ENCODE peak calls at places on chromosome 19, in eight cellular contexts. M is IMR-90, Z is A549, V is K562, A is SK-N-SH, H is HepG2, S is H1, Q is GM12878. J is an unnamed sample.

GRCh38 chr19:49859838-49860715 is 7.3 kb downstream of the PNKP start:
- DNase-seq in M (no peak), Z (no peak), V (no peak), A (no peak), H (no peak), S (no peak), Q (no peak), J (no peak)

GRCh38 chr19:1082165-1082927 is 12.8 kb downstream of the POLR2E start:
- DNase-seq in M (no peak), Z (peak; percentile 50), V (peak; percentile 97), A (peak; percentile 92), H (no peak), S (peak; percentile 99), Q (no peak), J (peak; percentile 99)

GRCh38 chr19:33446918-33447293 is 73.4 kb downstream of the CEBPG start:
- DNase-seq in M (no peak), Z (no peak), V (no peak), A (no peak), H (no peak), S (no peak), Q (no peak), J (no peak)

GRCh38 chr19:33186835-33187540 is 7.1 kb upstream of the LRP3 start:
- DNase-seq in M (no peak), Z (no peak), V (no peak), A (no peak), H (no peak), S (no peak), Q (no peak), J (peak; percentile 17)

GRCh38 chr19:5926641-5927438 is 12.8 kb downstream of the CAPS start:
- DNase-seq in M (no peak), Z (no peak), V (no peak), A (peak; percentile 83), H (no peak), S (no peak), Q (no peak), J (no peak)

GRCh38 chr19:51091895-51092873 is 9.5 kb upstream of the KLK14 start:
- DNase-seq in M (no peak), Z (no peak), V (no peak), A (no peak), H (no peak), S (no peak), Q (no peak), J (no peak)

GRCh38 chr19:7197169-7197759 is 97.0 kb downstream of the INSR start:
- DNase-seq in M (peak; percentile 96), Z (peak; percentile 75), V (peak; percentile 87), A (peak; percentile 90), H (peak; percentile 87), S (peak; percentile 80), Q (peak; percentile 68), J (peak; percentile 87)

GRCh38 chr19:38792250-38793111 is 3.5 kb downstream of the LGALS7B start:
- DNase-seq in M (no peak), Z (no peak), V (no peak), A (no peak), H (no peak), S (peak; percentile 70), Q (no peak), J (peak; percentile 82)

GRCh38 chr19:403221-404036 is 5.5 kb downstream of the C2CD4C start:
- DNase-seq in M (no peak), Z (no peak), V (no peak), A (peak; percentile 62), H (no peak), S (peak; percentile 45), Q (no peak), J (no peak)

GRCh38 chr19:45591004-45591637 is 6.5 kb upstream of the OPA3 start:
- DNase-seq in M (peak; percentile 35), Z (peak; percentile 80), V (peak; percentile 84), A (peak; percentile 79), H (peak; percentile 64), S (peak; percentile 81), Q (no peak), J (peak; percentile 84)

GRCh38 chr19:40717880-40718773 is 1.2 kb downstream of the ITPKC start:
- DNase-seq in M (peak; percentile 15), Z (peak; percentile 40), V (no peak), A (no peak), H (peak; percentile 18), S (no peak), Q (no peak), J (no peak)

GRCh38 chr19:8044018-8044417 is 8.5 kb upstream of the CCL25 start:
- DNase-seq in M (no peak), Z (no peak), V (no peak), A (no peak), H (no peak), S (no peak), Q (no peak), J (no peak)

GRCh38 chr19:37468961-37469777 is at the start of gene ZNF570:
- DNase-seq in M (peak; percentile 84), Z (peak; percentile 72), V (peak; percentile 9), A (peak; percentile 85), H (peak; percentile 72), S (peak; percentile 89), Q (peak; percentile 44), J (peak; percentile 91)

GRCh38 chr19:3618144-3618810 is 8.3 kb downstream of the CACTIN start:
- DNase-seq in M (peak; percentile 29), Z (no peak), V (peak; percentile 93), A (peak; percentile 98), H (no peak), S (peak; percentile 96), Q (peak; percentile 12), J (peak; percentile 80)

GRCh38 chr19:12495002-12495802 is 10.6 kb upstream of the ZNF709 start:
- DNase-seq in M (peak; percentile 79), Z (peak; percentile 6), V (peak; percentile 86), A (peak; percentile 93), H (peak; percentile 95), S (peak; percentile 92), Q (peak; percentile 74), J (peak; percentile 94)

GRCh38 chr19:33297401-33298145 is 4.8 kb downstream of the CEBPA start:
- DNase-seq in M (no peak), Z (no peak), V (no peak), A (peak; percentile 21), H (no peak), S (no peak), Q (no peak), J (no peak)

GRCh38 chr19:16423891-16424290 is 47.9 kb downstream of the EPS15L1 start:
- DNase-seq in M (no peak), Z (no peak), V (no peak), A (no peak), H (no peak), S (no peak), Q (no peak), J (no peak)
- TF ChIP-seq USF2 in M (no peak), Z (no peak), V (no peak), A (no peak), H (no peak), S (no peak), Q (no peak), J (no peak)

GRCh38 chr19:17625043-17625442 is 63.1 kb downstream of the UNC13A start:
- DNase-seq in M (no peak), Z (no peak), V (no peak), A (no peak), H (no peak), S (no peak), Q (no peak), J (no peak)
- TF ChIP-seq USF2 in M (no peak), Z (no peak), V (no peak), A (no peak), H (no peak), S (no peak), Q (no peak), J (no peak)

GRCh38 chr19:17706750-17707181 is 12.5 kb upstream of the MAP1S start:
- DNase-seq in M (peak; percentile 39), Z (no peak), V (peak; percentile 95), A (peak; percentile 87), H (peak; percentile 46), S (peak; percentile 89), Q (no peak), J (peak; percentile 93)
- TF ChIP-seq USF2 in M (peak; percentile 34), Z (no peak), V (peak; percentile 79), A (no peak), H (no peak), S (peak; percentile 80), Q (no peak), J (peak; percentile 90)

DNA sequence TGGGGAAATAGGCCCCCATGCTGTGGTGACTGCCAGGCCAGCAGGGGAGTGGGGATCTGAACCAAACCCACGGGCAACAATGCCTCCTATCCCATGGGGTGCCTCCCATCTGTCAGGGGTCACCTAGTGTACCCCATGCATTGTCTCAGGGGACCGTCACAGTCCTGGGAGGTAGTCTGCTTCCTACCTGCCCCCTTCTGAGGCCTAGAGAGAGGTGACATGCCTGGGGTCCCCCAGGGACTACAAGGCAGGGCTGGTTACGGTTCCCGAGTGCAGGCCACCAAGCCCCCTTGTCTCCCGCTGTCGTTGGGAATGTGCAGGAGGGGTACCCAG is 11.1 kb downstream of the NDUFB7 start:
- DNase-seq in M (no peak), Z (no peak), V (no peak), A (no peak), H (no peak), S (no peak), Q (no peak), J (no peak)
- TF ChIP-seq USF2 in M (no peak), Z (no peak), V (no peak), A (no peak), H (no peak), S (no peak), Q (no peak), J (no peak)

J was measured in WTC11.